ENCODE peak calls at places on chromosomes 5 and 9, in four cellular contexts. Q, T, V and O are unnamed samples.

GRCh38 chr9:91978739-91979414 is 28.8 kb upstream of the ROR2 start:
- DNase-seq in Q (peak), T (peak), V (peak), O (peak)

GRCh38 chr9:77909306-77909705 is 122.3 kb downstream of the GNAQ start:
- DNase-seq in Q (no peak), T (no peak), V (no peak), O (no peak)

GRCh38 chr9:108205276-108205675 is 650.5 kb downstream of the ACTL7B start:
- DNase-seq in Q (no peak), T (no peak), V (no peak), O (no peak)

GRCh38 chr9:29556746-29557145 is 1983.5 kb upstream of the C9orf72 start:
- DNase-seq in Q (no peak), T (no peak), V (no peak), O (no peak)

GRCh38 chr9:23849379-23849778 is 23.3 kb upstream of the ELAVL2 start:
- DNase-seq in Q (no peak), T (no peak), V (no peak), O (peak)

GRCh38 chr5:164597293-164597900 is 1092.0 kb downstream of the MAT2B start:
- DNase-seq in Q (no peak), T (no peak), V (peak), O (peak)

GRCh38 chr9:115849679-115850412 is 303.7 kb upstream of the PAPPA start:
- DNase-seq in Q (peak), T (no peak), V (no peak), O (no peak)

GRCh38 chr9:17064558-17064957 is 70.3 kb upstream of the CNTLN start:
- DNase-seq in Q (no peak), T (no peak), V (no peak), O (no peak)

GRCh38 chr5:119613937-119614336 is 15.4 kb upstream of the FAM170A start:
- DNase-seq in Q (no peak), T (no peak), V (no peak), O (no peak)

GRCh38 chr5:16869821-16870796 is 66.0 kb downstream of the MYO10 start:
- DNase-seq in Q (peak), T (no peak), V (no peak), O (no peak)

GRCh38 chr9:22141906-22142305 is 132.8 kb upstream of the CDKN2B start:
- DNase-seq in Q (peak), T (no peak), V (no peak), O (no peak)

GRCh38 chr5:35963381-35963843 is 25.0 kb upstream of the CAPSL start:
- DNase-seq in Q (peak), T (peak), V (peak), O (peak)

DNA sequence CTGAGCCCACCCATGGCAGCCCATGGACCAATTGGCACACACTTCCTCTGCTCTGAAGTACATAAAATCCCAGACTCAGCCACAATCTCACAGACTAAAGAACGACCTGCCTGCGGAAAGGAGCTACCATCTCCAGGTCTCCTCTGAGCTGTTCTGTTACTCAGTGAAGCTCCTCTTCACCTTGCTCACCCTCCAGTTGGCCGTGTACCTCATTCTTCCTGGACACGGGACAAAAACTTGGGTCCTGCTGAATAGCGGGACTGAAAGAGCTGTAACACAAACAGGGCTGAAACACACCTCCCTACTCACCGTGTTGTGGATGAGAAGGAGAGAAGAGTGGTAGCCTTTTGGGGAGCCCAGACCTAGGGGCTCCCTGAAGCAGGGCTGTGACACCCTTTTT is 128.7 kb downstream of the GAS1 start:
- DNase-seq in Q (no peak), T (no peak), V (no peak), O (peak)
- H3K56ac ChIP-seq in Q (no peak), T (no peak), V (no peak), O (no peak)

DNA sequence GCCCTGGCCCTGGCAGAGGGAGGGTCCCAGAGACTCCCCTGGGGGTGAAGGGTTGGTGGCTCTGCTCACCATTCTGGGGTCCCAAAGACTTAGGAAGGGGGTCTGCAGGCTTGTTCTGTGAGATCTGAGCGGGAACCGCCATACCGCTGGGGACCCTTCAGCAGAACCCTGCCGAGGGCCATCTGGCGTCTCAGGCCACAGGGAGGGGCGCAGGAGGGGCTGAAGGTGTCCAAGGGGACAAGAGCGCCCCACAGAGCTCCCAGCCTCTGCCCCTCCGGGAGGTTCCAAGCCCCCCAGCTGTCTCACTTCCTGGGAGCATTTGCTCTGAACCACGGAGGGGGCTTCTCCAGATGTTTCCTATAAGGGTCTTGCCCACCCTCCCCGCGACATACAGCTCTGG is 4.8 kb downstream of the FIBCD1 start:
- DNase-seq in Q (no peak), T (no peak), V (no peak), O (no peak)
- H2BK15ac ChIP-seq in Q (no peak), T (no peak), V (no peak), O (no peak)

DNA sequence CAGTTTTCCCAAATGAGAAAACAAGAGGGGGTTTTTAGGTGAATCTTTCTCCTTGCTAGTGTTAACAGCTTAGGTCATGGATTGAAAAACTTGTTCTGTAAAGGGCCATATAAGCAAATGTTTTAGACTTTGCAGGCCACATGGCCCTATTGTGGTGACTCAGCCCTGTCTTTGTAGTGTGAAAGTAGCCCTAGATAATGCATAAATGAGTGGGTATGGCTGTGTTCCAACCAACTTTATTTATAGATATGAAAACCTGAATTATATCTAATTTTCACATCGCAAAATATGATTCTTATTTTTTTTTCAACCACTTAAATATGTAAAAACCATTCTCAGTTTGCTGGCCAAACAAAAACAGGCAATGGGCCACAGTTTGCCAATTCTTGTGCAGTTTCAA is 6.9 kb upstream of the BARX1 start:
- DNase-seq in Q (no peak), T (no peak), V (no peak), O (no peak)
- H3K56ac ChIP-seq in Q (no peak), T (no peak), V (no peak), O (no peak)

GRCh38 chr5:92908952-92909351 is 672.1 kb downstream of the NR2F1-AS1 start:
- DNase-seq in Q (no peak), T (no peak), V (no peak), O (no peak)
- H2BK15ac ChIP-seq in Q (no peak), T (no peak), V (no peak), O (no peak)

DNA sequence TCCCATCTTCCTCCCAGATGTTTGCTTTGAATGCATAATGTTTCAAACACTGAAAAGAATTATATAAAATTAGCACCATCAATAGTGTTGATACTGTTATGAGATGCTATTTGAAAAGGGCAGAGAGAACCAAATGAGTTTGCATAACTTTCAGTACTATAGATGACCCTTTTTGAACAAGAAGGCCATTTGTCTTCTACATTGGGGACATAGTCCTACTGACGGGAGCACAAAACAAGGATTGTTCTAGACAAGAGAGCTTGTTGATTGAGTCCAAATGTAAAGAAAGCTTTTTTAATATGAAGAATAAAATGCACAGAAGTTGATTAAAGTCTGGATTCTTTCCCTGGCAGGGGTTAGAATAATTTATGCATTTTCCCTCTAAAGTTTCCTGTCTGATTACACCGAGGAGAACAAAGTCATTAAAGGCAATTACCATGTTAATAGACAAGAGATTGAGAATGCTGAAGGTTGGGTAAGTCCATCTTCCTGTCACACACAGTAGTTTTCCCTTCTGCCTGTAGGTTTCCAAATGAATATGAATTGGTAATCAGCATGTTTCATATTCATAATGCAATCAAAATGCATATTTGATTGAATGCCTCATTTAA is 32.8 kb upstream of the ADCY2 start:
- DNase-seq in Q (no peak), T (no peak), V (no peak), O (no peak)
- H3K56ac ChIP-seq in Q (no peak), T (no peak), V (no peak), O (no peak)